ENCODE peak calls at places on chromosomes 1 and 21, in nine cellular contexts. A, W, Q, K, Z, I, S, U and B are unnamed samples. For H3K4me1 and H3K27me3, the result is how much of the 10 kb centered on the place peaks cover.

GRCh38 chr21:35198004-35198403 is 148.9 kb upstream of the RUNX1 start:
- DNase-seq in A (no peak), W (peak), Q (peak), K (no peak), Z (no peak), I (peak), S (peak), U (peak), B (peak)

GRCh38 chr1:213573648-213574009 is 414.1 kb upstream of the PROX1 start:
- DNase-seq in A (no peak), W (no peak), Q (no peak), K (no peak), Z (no peak), I (no peak), S (no peak), U (no peak), B (no peak)

GRCh38 chr1:116503535-116504307 is 67.1 kb downstream of the CD58 start:
- DNase-seq in A (no peak), W (no peak), Q (no peak), K (no peak), Z (no peak), I (no peak), S (no peak), U (no peak), B (no peak)

GRCh38 chr1:116713474-116713873 is 40.8 kb upstream of the CD2 start:
- DNase-seq in A (no peak), W (no peak), Q (no peak), K (no peak), Z (no peak), I (no peak), S (no peak), U (no peak), B (no peak)

GRCh38 chr21:45570826-45571601 is 28.8 kb upstream of the SLC19A1 start:
- DNase-seq in A (no peak), W (peak), Q (peak), K (peak), Z (peak), I (peak), S (no peak), U (no peak), B (peak)

GRCh38 chr1:61752921-61753389 is 10.7 kb downstream of the PATJ start:
- DNase-seq in A (no peak), W (no peak), Q (no peak), K (no peak), Z (no peak), I (no peak), S (no peak), U (no peak), B (no peak)

GRCh38 chr21:24716306-24716918 is 890.9 kb downstream of the MRPL39 start:
- DNase-seq in A (no peak), W (no peak), Q (no peak), K (no peak), Z (no peak), I (no peak), S (no peak), U (no peak), B (no peak)

GRCh38 chr1:111592389-111593361 is 26.9 kb upstream of the RAP1A start:
- DNase-seq in A (no peak), W (peak), Q (peak), K (no peak), Z (peak), I (peak), S (peak), U (peak), B (peak)

GRCh38 chr1:22131875-22132486 is 10.9 kb downstream of the WNT4 start:
- DNase-seq in A (no peak), W (no peak), Q (no peak), K (peak), Z (peak), I (peak), S (peak), U (peak), B (peak)

GRCh38 chr21:23853796-23854379 is 1753.4 kb downstream of the MRPL39 start:
- DNase-seq in A (peak), W (peak), Q (peak), K (peak), Z (no peak), I (peak), S (no peak), U (peak), B (peak)

GRCh38 chr21:42012763-42013329 is 2.7 kb upstream of the ZBTB21 start:
- DNase-seq in A (no peak), W (no peak), Q (no peak), K (no peak), Z (no peak), I (no peak), S (no peak), U (no peak), B (no peak)

GRCh38 chr1:212656730-212657129 is 42.9 kb downstream of the BATF3 start:
- DNase-seq in A (no peak), W (no peak), Q (no peak), K (no peak), Z (no peak), I (peak), S (peak), U (no peak), B (no peak)

GRCh38 chr1:3663999-3664699 is 11.8 kb downstream of the TP73 start:
- DNase-seq in A (no peak), W (no peak), Q (no peak), K (no peak), Z (peak), I (no peak), S (no peak), U (no peak), B (no peak)

GRCh38 chr1:87330954-87331318 is 2.3 kb downstream of the LMO4 start:
- DNase-seq in A (no peak), W (no peak), Q (no peak), K (no peak), Z (peak), I (peak), S (no peak), U (no peak), B (no peak)

GRCh38 chr1:12113433-12114339 is 50.6 kb downstream of the TNFRSF8 start:
- DNase-seq in A (no peak), W (peak), Q (peak), K (no peak), Z (no peak), I (peak), S (peak), U (peak), B (peak)

GRCh38 chr1:245742891-245743290 is 588.1 kb downstream of the KIF26B start:
- DNase-seq in A (no peak), W (no peak), Q (no peak), K (no peak), Z (no peak), I (peak), S (no peak), U (no peak), B (no peak)

GRCh38 chr1:210726621-210727020 is 397.9 kb downstream of the HHAT start:
- DNase-seq in A (peak), W (no peak), Q (peak), K (no peak), Z (peak), I (peak), S (peak), U (peak), B (peak)

GRCh38 chr1:226548281-226549093 is at the start of gene STUM:
- DNase-seq in A (no peak), W (peak), Q (peak), K (peak), Z (peak), I (peak), S (peak), U (peak), B (peak)
- H3K9ac ChIP-seq in A (peak), W (no peak), Q (no peak), K (no peak), Z (no peak), I (no peak), S (no peak), U (peak), B (peak)

DNA sequence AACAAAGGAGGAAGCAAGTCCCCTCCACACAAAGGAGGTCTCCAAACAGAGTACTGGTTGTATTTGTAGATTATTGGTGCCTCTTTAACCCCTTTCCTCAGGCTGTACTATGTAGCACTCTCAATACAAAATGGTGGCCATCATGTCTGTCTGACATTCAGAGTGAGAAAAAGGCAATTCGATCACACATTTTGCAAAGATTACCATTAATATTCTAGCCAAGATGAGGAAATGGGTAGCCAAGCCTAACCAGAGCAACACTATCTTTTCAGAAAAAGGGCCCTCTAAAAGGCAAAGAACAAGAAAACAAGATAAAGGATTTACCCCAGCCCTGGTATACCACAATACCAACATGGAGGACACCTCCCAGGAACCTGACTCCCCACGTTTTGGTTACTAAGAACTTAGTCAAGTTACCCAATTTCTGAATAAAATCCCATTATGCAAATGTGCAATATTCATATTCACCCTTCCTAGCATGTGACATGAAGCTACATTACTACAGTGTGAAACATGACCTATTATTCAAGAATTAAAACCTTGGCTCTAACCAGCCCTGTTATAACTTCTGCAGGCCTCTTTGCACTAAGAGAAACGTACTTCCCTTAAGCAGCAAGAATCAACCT is 2.2 kb downstream of the KDM5B start:
- DNase-seq in A (no peak), W (peak), Q (peak), K (no peak), Z (no peak), I (peak), S (peak), U (no peak), B (peak)
- H3K4me1 ChIP-seq in A (under half), W (under half), Q (under half), K (under half), Z (under half), I (half or more), S (under half), U (under half), B (under half)

DNA sequence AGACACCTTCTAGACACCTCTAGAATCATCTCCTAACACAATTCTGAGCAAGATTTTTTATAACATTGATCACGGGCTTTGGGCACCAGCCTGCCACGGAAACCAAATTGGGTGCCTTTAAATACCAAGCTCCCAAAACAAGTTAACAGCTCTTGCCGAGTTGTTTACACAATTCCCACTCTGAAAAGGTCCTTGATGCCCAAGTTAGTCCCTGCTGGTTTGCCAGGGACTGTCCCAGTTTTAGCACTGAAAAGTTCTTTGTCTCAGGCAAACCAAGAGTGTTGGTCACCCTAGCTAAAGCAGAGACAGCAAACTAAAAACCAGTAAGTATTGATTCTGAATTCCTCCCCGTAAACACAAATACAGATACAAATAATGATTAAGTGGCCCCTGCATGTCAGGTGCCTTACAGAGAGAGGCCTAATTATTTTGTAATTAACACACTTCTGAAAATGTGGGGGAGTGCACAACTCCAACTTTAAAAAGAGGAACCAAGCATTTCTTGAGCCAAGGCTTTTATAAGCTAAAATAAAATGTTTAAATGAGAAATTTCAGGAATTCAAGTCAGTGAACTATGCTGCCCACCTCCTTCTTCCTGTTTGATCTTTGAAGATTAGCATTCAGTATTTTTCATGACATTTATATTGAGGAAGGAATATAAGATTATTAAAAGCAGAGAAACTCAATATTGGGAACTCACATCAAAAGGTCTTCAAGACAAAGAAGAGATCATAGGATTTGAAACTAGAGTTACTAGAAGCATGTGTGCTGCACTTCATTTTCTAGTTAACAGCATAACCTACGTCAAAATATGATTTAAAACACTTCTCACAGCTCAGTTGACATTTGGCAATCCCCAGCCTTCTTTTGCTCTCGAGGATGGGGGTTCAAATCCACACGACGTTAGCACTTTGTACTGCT is 9.0 kb upstream of the UBE2U start:
- DNase-seq in A (no peak), W (no peak), Q (no peak), K (no peak), Z (no peak), I (no peak), S (no peak), U (no peak), B (no peak)
- H3K27me3 ChIP-seq in A (under half), W (under half), Q (under half), K (under half), Z (under half), I (under half), S (under half), U (under half), B (under half)

DNA sequence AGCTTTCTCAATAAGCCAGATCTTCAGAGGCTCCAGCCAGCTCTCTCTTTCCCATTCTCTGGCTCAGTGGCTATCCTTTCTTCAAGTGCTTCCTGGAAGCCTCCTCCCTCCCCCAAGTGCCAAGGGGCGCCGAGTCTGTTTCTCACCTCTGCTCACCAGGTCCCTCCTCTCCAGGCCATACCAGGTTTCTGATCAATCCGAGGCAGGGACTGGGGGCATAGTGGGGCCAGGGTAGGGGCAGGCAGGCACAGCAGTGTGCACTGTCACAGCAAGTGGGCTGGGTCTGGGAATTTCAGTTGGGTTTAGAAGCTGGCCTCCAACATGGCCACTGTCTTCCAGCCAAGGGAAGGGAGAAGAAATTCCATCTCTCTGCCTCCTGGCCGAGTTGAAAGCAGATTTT is 56.5 kb downstream of the NAV1 start:
- DNase-seq in A (no peak), W (no peak), Q (no peak), K (no peak), Z (no peak), I (no peak), S (no peak), U (no peak), B (no peak)
- H3K9ac ChIP-seq in A (no peak), W (no peak), Q (no peak), K (no peak), Z (no peak), I (no peak), S (no peak), U (no peak), B (no peak)

GRCh38 chr1:241606544-241606943 is 33.6 kb downstream of the CHML start:
- DNase-seq in A (no peak), W (no peak), Q (no peak), K (no peak), Z (no peak), I (no peak), S (peak), U (no peak), B (no peak)
- H3K4me1 ChIP-seq in A (under half), W (under half), Q (under half), K (under half), Z (under half), I (under half), S (half or more), U (under half), B (under half)

GRCh38 chr1:175902281-175902680 is 158.9 kb upstream of the TNR start:
- DNase-seq in A (no peak), W (no peak), Q (no peak), K (no peak), Z (no peak), I (no peak), S (no peak), U (no peak), B (no peak)
- H3K27me3 ChIP-seq in A (under half), W (under half), Q (under half), K (under half), Z (half or more), I (under half), S (under half), U (under half), B (under half)

GRCh38 chr1:26318338-26319064 is 743 bp downstream of the CD52 start:
- DNase-seq in A (no peak), W (no peak), Q (no peak), K (no peak), Z (no peak), I (peak), S (no peak), U (no peak), B (no peak)
- H3K9ac ChIP-seq in A (peak), W (no peak), Q (no peak), K (no peak), Z (no peak), I (no peak), S (no peak), U (no peak), B (no peak)

GRCh38 chr1:196399713-196400112 is 208.5 kb downstream of the KCNT2 start:
- DNase-seq in A (no peak), W (no peak), Q (no peak), K (no peak), Z (no peak), I (peak), S (no peak), U (no peak), B (no peak)
- H3K4me1 ChIP-seq in A (under half), W (under half), Q (under half), K (under half), Z (under half), I (under half), S (under half), U (under half), B (under half)

GRCh38 chr1:36818771-36819170 is 215.5 kb downstream of the GRIK3 start:
- DNase-seq in A (no peak), W (no peak), Q (no peak), K (peak), Z (no peak), I (no peak), S (no peak), U (no peak), B (no peak)

GRCh38 chr1:36814774-36815173 is 219.5 kb downstream of the GRIK3 start:
- DNase-seq in A (no peak), W (no peak), Q (no peak), K (no peak), Z (no peak), I (no peak), S (no peak), U (no peak), B (no peak)

GRCh38 chr1:36821386-36821785 is 212.9 kb downstream of the GRIK3 start:
- DNase-seq in A (no peak), W (no peak), Q (no peak), K (no peak), Z (no peak), I (no peak), S (no peak), U (no peak), B (no peak)

DNA sequence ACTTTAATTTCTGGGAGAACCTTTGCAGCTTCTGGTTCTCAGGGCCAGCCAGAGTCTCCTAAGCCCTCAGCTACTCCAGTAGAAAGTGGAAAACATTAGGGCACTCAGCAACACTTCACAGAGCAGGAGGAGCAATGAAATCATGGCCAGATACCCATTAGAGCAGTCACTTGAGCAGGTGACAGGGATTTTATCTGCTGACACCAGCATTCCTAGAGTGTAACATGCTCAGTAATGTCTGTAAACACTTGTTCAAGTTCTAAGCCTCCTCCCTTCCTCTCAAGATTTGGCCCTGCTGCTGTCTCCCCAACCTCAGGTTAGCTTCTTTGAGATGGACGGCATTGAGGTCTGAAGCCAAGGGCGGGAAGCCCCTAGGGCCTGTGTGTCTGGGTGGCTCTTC is 218.0 kb downstream of the GRIK3 start:
- DNase-seq in A (no peak), W (no peak), Q (no peak), K (no peak), Z (no peak), I (no peak), S (no peak), U (no peak), B (no peak)
- H3K27me3 ChIP-seq in A (under half), W (under half), Q (under half), K (under half), Z (under half), I (under half), S (under half), U (under half), B (under half)